ENCODE peak calls at places on chromosomes 6 and 20, in four cellular contexts. K, Q, H and Z are unnamed samples.

GRCh38 chr6:138287144-138287955 is 69.1 kb upstream of the PBOV1 start:
- DNase-seq in K (no peak), H (peak; percentile 38), Q (peak; percentile 5), Z (no peak)

GRCh38 chr6:123715243-123715863 is 78.6 kb upstream of the TRDN start:
- DNase-seq in K (peak; percentile 40), Q (peak; percentile 48), H (peak; percentile 7), Z (no peak)

GRCh38 chr20:62339647-62340062 is 27.5 kb downstream of the LAMA5 start:
- DNase-seq in Q (no peak), K (no peak), H (no peak), Z (no peak)

GRCh38 chr20:64164123-64164836 is at the start of gene MYT1:
- DNase-seq in H (no peak), K (no peak), Q (no peak), Z (no peak)

GRCh38 chr6:106084106-106084963 is 1.8 kb upstream of the PRDM1 start:
- DNase-seq in H (peak; percentile 72), Q (peak; percentile 90), K (peak; percentile 93), Z (peak; percentile 64)

GRCh38 chr6:13807691-13808090 is 6.7 kb downstream of the MCUR1 start:
- DNase-seq in Q (peak; percentile 19), H (no peak), K (no peak), Z (no peak)

GRCh38 chr6:132812255-132812732 is 2.1 kb upstream of the RPS12 start:
- DNase-seq in H (no peak), Q (peak; percentile 44), K (peak; percentile 63), Z (no peak)

GRCh38 chr20:62328684-62329388 is 26.0 kb downstream of the ADRM1 start:
- DNase-seq in H (no peak), K (no peak), Q (no peak), Z (no peak)

GRCh38 chr6:152220785-152221184 is 413.3 kb downstream of the ESR1 start:
- DNase-seq in K (peak; percentile 21), H (no peak), Q (no peak), Z (no peak)

GRCh38 chr20:15654208-15654649 is 919.0 kb downstream of the KIF16B start:
- DNase-seq in Q (peak; percentile 57), K (peak; percentile 50), H (peak; percentile 6), Z (peak; percentile 52)

GRCh38 chr20:37775200-37775599 is 81.4 kb downstream of the CTNNBL1 start:
- DNase-seq in Q (no peak), K (peak; percentile 55), H (no peak), Z (no peak)

GRCh38 chr6:137266032-137266586 is 46.9 kb upstream of the IFNGR1 start:
- DNase-seq in K (peak; percentile 69), Q (peak; percentile 66), H (no peak), Z (no peak)

GRCh38 chr20:49634116-49634515 is 66.2 kb upstream of the PTGIS start:
- DNase-seq in H (no peak), Q (no peak), K (no peak), Z (no peak)

GRCh38 chr6:163149535-163149848 is 265.0 kb upstream of the QKI start:
- DNase-seq in Q (no peak), K (no peak), H (no peak), Z (no peak)

GRCh38 chr6:139778113-139778512 is 403.7 kb upstream of the CITED2 start:
- DNase-seq in Q (no peak), K (no peak), H (no peak), Z (no peak)

GRCh38 chr6:135901776-135902524 is 50.4 kb downstream of the PDE7B start:
- DNase-seq in H (no peak), K (peak; percentile 98), Q (no peak), Z (no peak)

GRCh38 chr6:91781946-91782345 is 1195.1 kb upstream of the MAP3K7 start:
- DNase-seq in H (no peak), Q (no peak), K (no peak), Z (no peak)

GRCh38 chr6:124994648-124995047 is 32.4 kb downstream of the RNF217 start:
- DNase-seq in K (no peak), Q (no peak), H (no peak), Z (no peak)

GRCh38 chr20:48741669-48742068 is 86.1 kb downstream of the PREX1 start:
- DNase-seq in K (no peak), Q (no peak), H (no peak), Z (no peak)

GRCh38 chr6:155084431-155085123 is 89.5 kb downstream of the TIAM2 start:
- DNase-seq in K (no peak), Q (no peak), H (no peak), Z (no peak)

GRCh38 chr20:3781153-3781910 is at the start of gene SPEF1:
- DNase-seq in Q (peak; percentile 95), H (peak; percentile 92), K (peak; percentile 92), Z (peak; percentile 81)

GRCh38 chr6:167056370-167056769 is 57.2 kb downstream of the CEP43 start:
- DNase-seq in K (no peak), H (no peak), Q (peak; percentile 50), Z (no peak)

GRCh38 chr20:61710108-61710507 is 355.6 kb downstream of the TAF4 start:
- DNase-seq in K (no peak), Q (no peak), H (no peak), Z (no peak)

GRCh38 chr6:153790048-153790447 is 249.0 kb upstream of the OPRM1 start:
- DNase-seq in Q (peak; percentile 91), K (peak; percentile 88), H (peak; percentile 19), Z (no peak)

GRCh38 chr6:142323377-142323776 is 21.6 kb downstream of the ADGRG6 start:
- DNase-seq in Q (peak; percentile 59), K (no peak), H (no peak), Z (no peak)

GRCh38 chr6:100946021-100946540 is 65.0 kb upstream of the ASCC3 start:
- DNase-seq in Q (no peak), H (no peak), K (no peak), Z (no peak)

GRCh38 chr6:55917756-55918415 is 42.5 kb upstream of the BMP5 start:
- DNase-seq in K (peak; percentile 88), H (no peak), Q (no peak), Z (no peak)

GRCh38 chr6:31267504-31268371 is 4.2 kb downstream of the HLA-C start:
- DNase-seq in H (no peak), K (no peak), Q (no peak), Z (no peak)

GRCh38 chr6:24855389-24856245 is 56.9 kb upstream of the ARMH2 start:
- DNase-seq in H (peak; percentile 54), K (peak; percentile 81), Q (peak; percentile 75), Z (peak; percentile 41)
- H3K9ac ChIP-seq in H (peak overlapping the region; percentile 26), K (no peak overlapping the region), Q (peak overlapping the region; percentile 62), Z (no peak overlapping the region)

DNA sequence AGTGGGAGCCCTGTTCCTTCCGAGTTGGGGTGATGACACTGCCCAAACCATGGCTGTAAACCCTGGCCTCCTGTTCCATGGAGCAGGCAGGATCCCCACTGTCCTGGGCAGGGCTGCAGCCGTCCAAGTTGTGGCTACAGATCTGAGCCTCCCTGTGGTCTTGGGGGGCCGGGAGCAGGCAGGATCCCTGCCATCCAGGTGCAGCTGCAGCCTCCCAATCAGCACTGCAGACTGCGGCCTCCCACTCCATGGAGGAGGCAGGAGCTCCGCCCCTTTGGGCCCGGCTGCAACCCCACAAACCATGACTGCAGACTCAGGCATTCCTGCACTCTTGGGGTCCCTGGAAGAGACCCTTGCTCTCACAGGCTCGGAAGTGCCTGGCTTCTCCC is 872.1 kb upstream of the GJE1 start:
- DNase-seq in H (no peak), K (no peak), Q (no peak), Z (no peak)
- H3K9ac ChIP-seq in H (no peak overlapping the region), K (no peak overlapping the region), Q (no peak overlapping the region), Z (no peak overlapping the region)

GRCh38 chr6:70863343-70863742 is 93.5 kb downstream of the B3GAT2 start:
- DNase-seq in H (no peak), Q (no peak), K (no peak), Z (no peak)
- H3K9ac ChIP-seq in H (no peak overlapping the region), Q (no peak overlapping the region), K (no peak overlapping the region), Z (no peak overlapping the region)

GRCh38 chr6:128519132-128519930 is 1.1 kb downstream of the PTPRK start:
- DNase-seq in K (peak; percentile 47), Q (peak; percentile 71), H (no peak), Z (no peak)
- H3K9ac ChIP-seq in K (peak overlapping the region; percentile 96), Q (peak overlapping the region; percentile 97), H (peak overlapping the region; percentile 90), Z (peak overlapping the region; percentile 92)

DNA sequence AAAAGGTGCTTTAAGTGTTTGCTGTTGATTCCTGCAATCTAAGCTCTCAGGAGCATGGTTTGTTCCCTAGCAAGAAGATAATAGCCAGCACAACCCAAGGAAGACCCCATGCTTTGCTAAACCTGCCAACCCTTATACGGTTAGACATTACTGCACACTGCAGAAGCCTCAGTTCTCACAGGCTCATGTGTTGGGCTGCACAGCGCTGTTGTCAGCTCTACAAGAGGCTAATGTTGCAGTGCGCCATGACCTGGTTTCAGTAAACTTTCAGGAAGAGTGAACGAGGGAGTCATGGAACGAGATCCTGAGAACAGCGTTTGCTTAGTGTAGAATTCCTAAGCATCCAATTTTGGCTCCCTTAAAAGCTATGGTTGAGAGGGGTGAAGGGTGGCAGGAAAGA is 218.5 kb downstream of the ARHGAP18 start:
- DNase-seq in K (peak; percentile 38), H (no peak), Q (no peak), Z (no peak)
- H3K9ac ChIP-seq in K (no peak overlapping the region), H (peak overlapping the region; percentile 76), Q (peak overlapping the region; percentile 97), Z (no peak overlapping the region)

GRCh38 chr20:54263266-54263665 is 55.4 kb downstream of the PFDN4 start:
- DNase-seq in H (no peak), K (peak; percentile 95), Q (no peak), Z (no peak)
- H3K9ac ChIP-seq in H (no peak overlapping the region), K (no peak overlapping the region), Q (no peak overlapping the region), Z (no peak overlapping the region)